ENCODE peak calls at places on chromosome 10, in seven cellular contexts. K is K562, R is esophagus squamous epithelium, N is mesendoderm, J is tibial artery, M is AG04450, F is right lobe of liver. C is an unnamed sample.

GRCh38 chr10:124736491-124737136 is 7.6 kb downstream of the FAM53B start:
- DNase-seq in F (peak; percentile 91), N (no peak), M (peak; percentile 56), K (no peak), J (peak; percentile 90), R (no peak), C (no peak)

GRCh38 chr10:20712766-20713165 is 184.3 kb downstream of the NEBL start:
- DNase-seq in R (no peak), J (no peak), M (no peak), F (no peak), K (no peak), N (peak; percentile 54), C (no peak)

GRCh38 chr10:47295411-47295810 is 4.6 kb upstream of the GDF10 start:
- DNase-seq in R (no peak), N (no peak), K (no peak), M (no peak), F (no peak), J (peak; percentile 32), C (peak; percentile 29)

GRCh38 chr10:36759111-36759805 is 366.1 kb upstream of the ANKRD30A start:
- DNase-seq in N (no peak), R (no peak), J (no peak), F (no peak), M (peak; percentile 69), K (no peak), C (no peak)

GRCh38 chr10:132667613-132668394 is 118.1 kb downstream of the NKX6-2 start:
- DNase-seq in J (no peak), R (no peak), K (no peak), F (no peak), N (no peak), M (peak; percentile 48), C (peak; percentile 15)

GRCh38 chr10:132962623-132963429 is 20.5 kb upstream of the CFAP46 start:
- DNase-seq in K (no peak), F (no peak), N (no peak), M (no peak), J (no peak), R (no peak), C (no peak)

GRCh38 chr10:83917519-83918506 is 221.5 kb upstream of the GHITM start:
- DNase-seq in R (no peak), K (no peak), J (no peak), M (no peak), F (no peak), N (peak; percentile 55), C (no peak)

GRCh38 chr10:25633542-25633941 is 300.5 kb upstream of the MYO3A start:
- DNase-seq in N (no peak), J (no peak), K (no peak), F (no peak), M (no peak), R (no peak), C (no peak)

GRCh38 chr10:8269976-8270375 is 215.5 kb downstream of the GATA3 start:
- DNase-seq in K (no peak), N (no peak), F (no peak), J (no peak), R (no peak), M (no peak), C (no peak)

GRCh38 chr10:8144496-8144895 is 90.0 kb downstream of the GATA3 start:
- DNase-seq in M (no peak), K (no peak), R (no peak), J (no peak), N (no peak), F (no peak), C (no peak)

GRCh38 chr10:118107040-118107439 is 60.3 kb upstream of the RAB11FIP2 start:
- DNase-seq in N (no peak), F (no peak), R (no peak), K (no peak), J (no peak), M (no peak), C (no peak)

GRCh38 chr10:7956508-7956907 is 98.0 kb upstream of the GATA3 start:
- DNase-seq in K (no peak), F (no peak), N (no peak), R (no peak), M (peak; percentile 45), J (no peak), C (no peak)

GRCh38 chr10:102627446-102628293 is 16.6 kb upstream of the TRIM8 start:
- DNase-seq in N (peak; percentile 90), J (peak; percentile 80), K (no peak), M (no peak), R (no peak), F (peak; percentile 88), C (peak; percentile 32)

GRCh38 chr10:47418966-47419365 is 34.9 kb upstream of the ZNF488 start:
- DNase-seq in K (no peak), N (no peak), M (no peak), R (no peak), F (no peak), J (peak; percentile 28), C (peak; percentile 35)

GRCh38 chr10:94500063-94500462 is 45.5 kb upstream of the HELLS start:
- DNase-seq in K (no peak), N (peak; percentile 19), M (no peak), J (no peak), R (no peak), F (no peak), C (no peak)

GRCh38 chr10:124263726-124264125 is 155.0 kb downstream of the OAT start:
- DNase-seq in N (no peak), R (no peak), J (no peak), M (no peak), F (no peak), K (no peak), C (peak; percentile 38)

GRCh38 chr10:133616371-133617130 is 10.0 kb downstream of the FRG2B start:
- DNase-seq in R (no peak), K (no peak), M (no peak), N (no peak), F (no peak), J (no peak), C (no peak)

GRCh38 chr10:88952647-88953111 is at the start of gene ACTA2:
- DNase-seq in K (no peak), F (no peak), N (no peak), R (no peak), J (peak; percentile 94), M (peak; percentile 65), C (no peak)

GRCh38 chr10:9091515-9092093 is 1037.1 kb downstream of the GATA3 start:
- DNase-seq in N (no peak), J (no peak), K (no peak), F (no peak), M (no peak), R (no peak), C (no peak)

GRCh38 chr10:24722131-24722675 is 1.5 kb downstream of the ARHGAP21 start:
- DNase-seq in M (no peak), R (no peak), K (no peak), F (no peak), N (peak; percentile 18), J (no peak), C (no peak)

GRCh38 chr10:119658274-119658673 is 7.1 kb downstream of the BAG3 start:
- DNase-seq in K (peak; percentile 50), F (peak; percentile 86), N (peak; percentile 88), M (peak; percentile 71), J (peak; percentile 95), R (no peak), C (peak; percentile 91)

GRCh38 chr10:569961-570630 is 119.4 kb downstream of the DIP2C start:
- DNase-seq in N (no peak), F (no peak), J (no peak), K (no peak), M (no peak), R (no peak), C (no peak)

GRCh38 chr10:111551001-111551400 is 474.2 kb downstream of the ADRA2A start:
- DNase-seq in R (no peak), M (no peak), N (no peak), K (no peak), F (no peak), J (no peak), C (no peak)

GRCh38 chr10:23196915-23197314 is 4.8 kb downstream of the PTF1A start:
- DNase-seq in J (no peak), K (no peak), R (no peak), N (no peak), M (no peak), F (no peak), C (no peak)
- H3K27ac ChIP-seq in J (no peak overlapping the region), K (no peak overlapping the region), R (no peak overlapping the region), N (no peak overlapping the region), M (no peak overlapping the region), F (no peak overlapping the region), C (no peak overlapping the region)

GRCh38 chr10:29839826-29840515 is 205.2 kb upstream of the SVIL start:
- DNase-seq in R (no peak), F (no peak), M (no peak), K (no peak), N (no peak), J (no peak), C (peak; percentile 88)

GRCh38 chr10:29836396-29836795 is 201.6 kb upstream of the SVIL start:
- DNase-seq in R (no peak), N (no peak), M (no peak), K (no peak), J (no peak), F (no peak), C (no peak)

GRCh38 chr10:29834990-29835569 is 200.3 kb upstream of the SVIL start:
- DNase-seq in K (no peak), J (no peak), M (no peak), R (no peak), F (no peak), N (no peak), C (no peak)

GRCh38 chr10:29838529-29838928 is 203.8 kb upstream of the SVIL start:
- DNase-seq in R (no peak), N (no peak), M (no peak), K (no peak), J (peak; percentile 89), F (no peak), C (no peak)

GRCh38 chr10:29837586-29837985 is 202.8 kb upstream of the SVIL start:
- DNase-seq in F (no peak), N (no peak), M (no peak), R (no peak), J (no peak), K (no peak), C (no peak)
- H3K27ac ChIP-seq in F (no peak overlapping the region), N (no peak overlapping the region), M (no peak overlapping the region), R (peak overlapping the region; percentile 94), J (peak overlapping the region; percentile 85), K (no peak overlapping the region), C (no peak overlapping the region)

DNA sequence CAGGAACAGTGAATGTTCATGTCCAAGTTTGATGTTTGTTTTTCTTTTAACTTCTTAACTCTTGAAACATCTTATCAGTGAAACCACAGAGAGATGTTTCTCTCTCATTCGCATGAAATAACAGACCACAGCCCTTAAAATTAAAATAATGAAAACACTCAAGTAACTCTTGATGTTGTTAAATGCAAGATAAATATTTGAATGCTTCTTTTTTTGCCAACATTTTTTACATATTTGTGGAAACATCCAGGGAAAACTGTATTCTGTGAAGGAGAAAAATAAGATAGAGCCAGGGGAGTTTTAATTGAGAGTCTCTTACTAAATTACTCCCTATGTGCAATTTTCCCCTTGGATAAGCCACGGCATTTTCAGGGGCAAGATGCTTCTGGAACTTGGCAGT is 361.8 kb upstream of the MGMT start:
- DNase-seq in M (no peak), N (no peak), J (no peak), K (no peak), F (no peak), R (no peak), C (no peak)
- H3K27ac ChIP-seq in M (no peak overlapping the region), N (no peak overlapping the region), J (no peak overlapping the region), K (no peak overlapping the region), F (no peak overlapping the region), R (no peak overlapping the region), C (no peak overlapping the region)

GRCh38 chr10:90923111-90923731 is 2.3 kb upstream of the ANKRD1 start:
- DNase-seq in K (no peak), N (no peak), J (no peak), F (no peak), R (no peak), M (no peak), C (no peak)
- H3K27ac ChIP-seq in K (no peak overlapping the region), N (no peak overlapping the region), J (no peak overlapping the region), F (no peak overlapping the region), R (no peak overlapping the region), M (no peak overlapping the region), C (no peak overlapping the region)

GRCh38 chr10:62076872-62077271 is 175.4 kb downstream of the ARID5B start:
- DNase-seq in J (no peak), K (no peak), R (no peak), N (peak; percentile 25), M (no peak), F (no peak), C (no peak)
- H3K27ac ChIP-seq in J (peak overlapping the region; percentile 81), K (no peak overlapping the region), R (peak overlapping the region; percentile 84), N (no peak overlapping the region), M (peak overlapping the region; percentile 78), F (no peak overlapping the region), C (peak overlapping the region; percentile 86)